ENCODE peak calls at places on chromosomes 7 and 10, in four cellular contexts. L, A, K and R are unnamed samples.

GRCh38 chr7:22810843-22811242 is 11.8 kb downstream of the TOMM7 start:
- DNase-seq in L (no peak), A (no peak), K (no peak), R (no peak)

GRCh38 chr7:81462672-81463071 is 307.2 kb downstream of the HGF start:
- DNase-seq in L (no peak), A (no peak), K (peak), R (no peak)

GRCh38 chr7:63521-64021 is 128.8 kb upstream of the FAM20C start:
- DNase-seq in L (no peak), A (no peak), K (no peak), R (no peak)

GRCh38 chr7:13727279-13727678 is 262.2 kb downstream of the ETV1 start:
- DNase-seq in L (no peak), A (no peak), K (no peak), R (no peak)

GRCh38 chr10:101567165-101568006 is 20.7 kb downstream of the POLL start:
- DNase-seq in L (no peak), A (no peak), K (no peak), R (no peak)

GRCh38 chr7:2814682-2815522 is 29.2 kb downstream of the GNA12 start:
- DNase-seq in L (no peak), A (peak), K (no peak), R (no peak)

GRCh38 chr10:21329995-21330627 is 195.4 kb downstream of the SKIDA1 start:
- DNase-seq in L (no peak), A (no peak), K (peak), R (peak)

GRCh38 chr10:119786117-119786769 is 60.4 kb downstream of the INPP5F start:
- DNase-seq in L (peak), A (no peak), K (no peak), R (no peak)

GRCh38 chr10:130232361-130233360 is 96.5 kb downstream of the GLRX3 start:
- DNase-seq in L (no peak), A (peak), K (no peak), R (no peak)

GRCh38 chr7:102410123-102410522 is 14.0 kb downstream of the PRKRIP1 start:
- DNase-seq in L (no peak), A (no peak), K (no peak), R (no peak)